ENCODE peak calls at places on chromosomes 13 and 19, in seven cellular contexts. M is A549, E is K562, A is ovary, D is SK-N-SH, W is suprapubic skin, C is tibial nerve. G is an unnamed sample.

GRCh38 chr19:1449467-1450442 is at the start of gene APC2:
- DNase-seq in E (peak), M (peak), W (no peak), D (peak), C (no peak), A (peak), G (peak)

GRCh38 chr13:49098198-49098597 is 121.9 kb upstream of the MLNR start:
- DNase-seq in M (no peak), W (no peak), E (no peak), A (no peak), D (peak), C (no peak), G (peak)

GRCh38 chr13:30457306-30457891 is 8.3 kb downstream of the HMGB1 start:
- DNase-seq in C (no peak), A (no peak), W (no peak), E (no peak), D (no peak), M (no peak), G (no peak)

GRCh38 chr13:29908411-29908810 is 58.0 kb upstream of the UBL3 start:
- DNase-seq in C (peak), E (no peak), A (no peak), W (peak), D (no peak), M (no peak), G (no peak)

GRCh38 chr13:33957497-33957905 is 139.6 kb downstream of the RFC3 start:
- DNase-seq in C (no peak), E (no peak), D (no peak), M (no peak), A (no peak), W (no peak), G (no peak)

GRCh38 chr13:33940898-33941297 is 122.9 kb downstream of the RFC3 start:
- DNase-seq in D (no peak), E (no peak), W (no peak), M (no peak), C (no peak), A (no peak), G (no peak)

GRCh38 chr13:21676611-21677021 is 5.7 kb downstream of the FGF9 start:
- DNase-seq in C (no peak), E (no peak), M (no peak), D (peak), W (no peak), A (no peak), G (peak)

GRCh38 chr13:39765801-39766463 is 110.5 kb downstream of the COG6 start:
- DNase-seq in M (no peak), D (peak), A (peak), E (no peak), C (peak), W (no peak), G (peak)

GRCh38 chr13:97224544-97225324 is 2.6 kb downstream of the MBNL2 start:
- DNase-seq in A (peak), E (no peak), M (no peak), D (no peak), C (peak), W (no peak), G (no peak)

GRCh38 chr13:52195052-52195837 is 35.8 kb upstream of the NEK3 start:
- DNase-seq in D (peak), E (no peak), M (no peak), A (peak), W (peak), C (peak), G (peak)

GRCh38 chr19:741506-742131 is 9.3 kb upstream of the MISP start:
- DNase-seq in D (peak), C (no peak), A (no peak), W (no peak), E (peak), M (peak), G (no peak)

GRCh38 chr13:76481738-76482137 is 404.5 kb downstream of the KCTD12 start:
- DNase-seq in D (no peak), W (no peak), E (no peak), M (no peak), A (no peak), C (no peak), G (no peak)

GRCh38 chr13:43879323-43880181 is at the start of the genes CCDC122 and LACC1:
- DNase-seq in D (peak), C (peak), A (peak), M (peak), W (peak), E (no peak), G (peak)

GRCh38 chr13:51625555-51626345 is 41.5 kb downstream of the WDFY2 start:
- DNase-seq in M (no peak), D (no peak), A (no peak), E (no peak), C (no peak), W (no peak), G (peak)

GRCh38 chr19:43784251-43784980 is 3.6 kb upstream of the KCNN4 start:
- DNase-seq in C (no peak), D (no peak), E (peak), A (no peak), W (no peak), M (peak), G (peak)

GRCh38 chr19:10510301-10510802 is 6.9 kb downstream of the S1PR5 start:
- DNase-seq in A (peak), W (no peak), M (peak), D (peak), C (no peak), E (peak), G (peak)

GRCh38 chr13:72258340-72258981 is 391.5 kb upstream of the DACH1 start:
- DNase-seq in E (no peak), M (no peak), C (no peak), A (no peak), W (no peak), D (no peak), G (no peak)

GRCh38 chr19:48600679-48601382 is 5.7 kb upstream of the SPACA4 start:
- DNase-seq in D (no peak), E (no peak), W (no peak), A (no peak), C (no peak), M (no peak), G (no peak)

GRCh38 chr13:22062478-22063205 is 391.8 kb downstream of the FGF9 start:
- DNase-seq in E (no peak), M (no peak), W (no peak), C (no peak), A (no peak), D (no peak), G (no peak)

GRCh38 chr19:30224689-30225606 is 147.2 kb upstream of the ZNF536 start:
- DNase-seq in C (no peak), E (no peak), A (no peak), W (no peak), D (peak), M (peak), G (no peak)

GRCh38 chr13:99869830-99870229 is 101.7 kb downstream of the ZIC5 start:
- DNase-seq in C (no peak), W (no peak), D (no peak), E (no peak), M (no peak), A (no peak), G (no peak)
- TF ChIP-seq EP300 in C (no peak), W (no peak), D (no peak), E (no peak), M (no peak), A (no peak), G (no peak)

DNA sequence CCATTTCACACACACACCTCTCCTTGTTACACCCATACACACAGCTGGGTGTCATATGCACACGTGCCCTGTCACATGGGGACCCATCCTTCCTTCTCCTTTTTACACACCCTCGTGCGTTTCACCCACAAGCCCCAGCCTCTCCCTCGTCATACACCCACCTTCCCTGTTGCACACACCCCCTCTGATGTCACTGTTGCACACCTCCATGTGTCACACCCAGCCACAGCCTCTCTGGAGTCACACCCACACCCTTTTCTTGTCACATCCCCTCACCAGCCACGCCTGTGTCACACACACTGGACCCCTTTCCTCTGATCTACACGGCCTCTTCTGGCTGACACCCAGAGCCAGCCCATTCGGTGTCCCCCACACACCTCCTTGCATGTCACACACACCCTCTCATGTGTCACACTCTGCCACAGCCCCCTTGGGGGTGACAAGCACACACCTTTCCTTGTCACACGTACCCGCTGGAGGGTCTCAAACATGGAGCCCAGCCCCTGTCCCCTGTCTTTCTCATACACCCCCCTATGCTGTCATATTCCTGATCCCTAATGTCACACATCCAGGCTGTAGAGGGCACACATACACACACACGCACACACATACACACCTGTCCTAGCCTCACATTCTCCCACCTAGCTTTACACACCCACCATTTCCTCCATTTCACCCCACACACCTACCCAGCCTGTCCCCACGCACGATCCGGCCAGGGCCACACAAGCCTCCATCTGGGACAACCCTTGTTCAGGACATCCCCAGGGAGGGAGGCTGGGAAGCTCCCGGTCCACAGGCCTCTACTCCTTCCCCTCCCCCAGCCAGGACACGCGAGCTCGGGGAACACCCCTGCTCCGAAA is 1.4 kb downstream of the NOVA2 start:
- DNase-seq in D (peak), M (no peak), E (no peak), W (no peak), C (peak), A (no peak), G (peak)
- TF ChIP-seq EP300 in D (no peak), M (no peak), E (no peak), W (no peak), C (no peak), A (no peak), G (no peak)

DNA sequence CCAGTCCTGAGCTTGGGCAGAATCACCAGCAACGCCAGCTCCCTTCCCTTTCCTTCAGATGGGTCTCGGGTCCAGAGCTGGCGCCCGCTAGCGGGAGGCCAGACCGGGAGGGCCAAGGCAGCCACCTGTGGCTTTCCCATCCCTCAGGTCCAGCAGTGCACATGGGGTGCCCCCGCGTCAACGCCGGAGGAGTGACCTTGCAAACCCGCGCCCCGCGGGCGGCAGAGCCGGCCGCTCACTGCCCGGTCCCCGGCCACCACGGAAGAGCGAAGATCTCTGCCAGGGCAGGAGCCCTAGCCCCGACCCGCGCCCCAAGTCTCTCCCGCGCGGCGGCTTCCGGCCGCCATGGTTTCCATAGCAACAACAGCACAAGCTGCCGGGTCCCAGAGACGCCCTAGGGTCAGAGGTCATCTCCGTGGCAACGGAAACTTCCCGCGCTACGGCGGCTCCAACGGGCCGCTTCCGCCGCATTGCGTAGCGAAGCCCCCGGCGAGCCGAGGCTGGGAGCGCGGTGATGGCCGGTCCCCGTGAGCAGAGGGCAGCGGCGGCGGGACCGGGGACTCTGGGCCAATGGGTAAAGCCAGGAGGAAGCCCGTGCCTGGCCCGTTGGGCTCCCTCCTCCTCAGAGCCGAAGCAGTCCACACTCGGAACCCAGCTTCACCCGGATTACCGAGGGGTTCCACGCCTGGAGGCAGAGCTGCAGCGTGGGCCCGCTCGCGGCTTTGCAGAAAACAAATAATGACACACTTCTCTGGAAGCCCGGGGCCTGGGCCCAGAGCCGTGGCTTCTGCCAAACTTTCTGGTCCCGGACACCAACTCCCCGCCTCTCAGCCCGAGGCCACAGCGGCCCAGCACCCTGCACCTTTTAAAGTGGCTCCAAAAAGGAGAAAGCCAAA is 7.4 kb downstream of the FGF14 start:
- DNase-seq in W (peak), E (peak), M (peak), D (peak), C (peak), A (peak), G (peak)
- TF ChIP-seq EP300 in W (no peak), E (no peak), M (no peak), D (peak), C (peak), A (no peak), G (no peak)

DNA sequence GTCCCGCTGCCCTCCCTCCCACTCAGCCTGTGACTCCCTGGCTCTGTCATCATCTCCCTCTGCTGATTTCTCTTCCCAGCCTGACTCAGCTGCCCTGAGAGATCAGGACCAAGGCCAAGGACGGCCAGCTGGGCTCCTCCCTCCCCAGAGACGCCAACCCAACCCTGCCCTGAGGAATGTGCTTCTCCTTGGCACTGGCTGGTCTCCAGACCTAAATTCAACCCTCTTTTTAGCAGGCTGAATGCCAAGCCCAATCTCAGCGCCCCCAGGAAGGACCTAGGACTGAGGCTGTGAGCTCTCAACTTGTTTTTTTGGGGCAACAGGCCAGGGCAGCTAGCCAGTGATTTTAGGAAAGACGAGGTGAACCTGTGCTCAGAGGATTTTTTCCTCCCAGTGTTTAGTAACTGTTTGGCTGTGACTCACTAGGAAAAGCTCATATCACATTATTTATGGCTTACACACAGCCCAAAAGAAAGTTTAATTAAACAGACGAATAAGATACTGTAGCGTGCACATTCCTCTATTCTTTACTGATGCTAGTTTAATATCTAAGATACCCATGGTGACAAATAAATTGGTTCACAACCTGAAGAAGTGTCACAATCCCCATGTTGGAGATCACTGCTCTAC is 7.4 kb upstream of the IGFL1 start:
- DNase-seq in W (no peak), M (peak), D (no peak), A (peak), C (no peak), E (no peak), G (no peak)
- TF ChIP-seq EP300 in W (no peak), M (peak), D (no peak), A (no peak), C (no peak), E (no peak), G (no peak)

GRCh38 chr19:32018014-32018413 is 327.4 kb upstream of the ZNF507 start:
- DNase-seq in M (no peak), C (peak), D (no peak), W (no peak), E (no peak), A (peak), G (no peak)
- TF ChIP-seq EP300 in M (no peak), C (peak), D (no peak), W (no peak), E (no peak), A (no peak), G (no peak)

GRCh38 chr13:48004201-48004600 is 3.1 kb upstream of the SUCLA2 start:
- DNase-seq in D (no peak), W (no peak), C (peak), M (no peak), E (no peak), A (no peak), G (no peak)

GRCh38 chr13:48000559-48001126 is 430 bp downstream of the SUCLA2 start:
- DNase-seq in W (no peak), E (peak), D (no peak), A (no peak), C (no peak), M (peak), G (no peak)

GRCh38 chr13:47999973-48000372 is 1.1 kb downstream of the SUCLA2 start:
- DNase-seq in M (no peak), C (no peak), D (no peak), A (no peak), W (no peak), E (no peak), G (no peak)

GRCh38 chr13:47997384-47997783 is 3.7 kb downstream of the SUCLA2 start:
- DNase-seq in E (no peak), C (no peak), W (no peak), M (no peak), D (no peak), A (no peak), G (no peak)

GRCh38 chr13:48001127-48001881 is at the start of gene SUCLA2:
- DNase-seq in C (peak), M (peak), D (peak), W (peak), A (peak), E (peak), G (peak)
- TF ChIP-seq EP300 in C (peak), M (no peak), D (no peak), W (no peak), A (no peak), E (no peak), G (no peak)

GRCh38 chr19:33798701-33799111 is 2.0 kb downstream of the KCTD15 start:
- DNase-seq in W (no peak), A (no peak), D (peak), M (no peak), C (no peak), E (no peak), G (no peak)

GRCh38 chr19:33796164-33797100 is at the start of gene KCTD15:
- DNase-seq in C (no peak), M (no peak), D (peak), W (no peak), E (peak), A (peak), G (no peak)

GRCh38 chr19:33794578-33795369 is 1.9 kb upstream of the KCTD15 start:
- DNase-seq in A (peak), M (no peak), C (no peak), D (peak), E (no peak), W (no peak), G (peak)

GRCh38 chr19:33797821-33798633 is 1.4 kb downstream of the KCTD15 start:
- DNase-seq in M (peak), C (no peak), W (no peak), D (peak), E (peak), A (peak), G (no peak)

DNA sequence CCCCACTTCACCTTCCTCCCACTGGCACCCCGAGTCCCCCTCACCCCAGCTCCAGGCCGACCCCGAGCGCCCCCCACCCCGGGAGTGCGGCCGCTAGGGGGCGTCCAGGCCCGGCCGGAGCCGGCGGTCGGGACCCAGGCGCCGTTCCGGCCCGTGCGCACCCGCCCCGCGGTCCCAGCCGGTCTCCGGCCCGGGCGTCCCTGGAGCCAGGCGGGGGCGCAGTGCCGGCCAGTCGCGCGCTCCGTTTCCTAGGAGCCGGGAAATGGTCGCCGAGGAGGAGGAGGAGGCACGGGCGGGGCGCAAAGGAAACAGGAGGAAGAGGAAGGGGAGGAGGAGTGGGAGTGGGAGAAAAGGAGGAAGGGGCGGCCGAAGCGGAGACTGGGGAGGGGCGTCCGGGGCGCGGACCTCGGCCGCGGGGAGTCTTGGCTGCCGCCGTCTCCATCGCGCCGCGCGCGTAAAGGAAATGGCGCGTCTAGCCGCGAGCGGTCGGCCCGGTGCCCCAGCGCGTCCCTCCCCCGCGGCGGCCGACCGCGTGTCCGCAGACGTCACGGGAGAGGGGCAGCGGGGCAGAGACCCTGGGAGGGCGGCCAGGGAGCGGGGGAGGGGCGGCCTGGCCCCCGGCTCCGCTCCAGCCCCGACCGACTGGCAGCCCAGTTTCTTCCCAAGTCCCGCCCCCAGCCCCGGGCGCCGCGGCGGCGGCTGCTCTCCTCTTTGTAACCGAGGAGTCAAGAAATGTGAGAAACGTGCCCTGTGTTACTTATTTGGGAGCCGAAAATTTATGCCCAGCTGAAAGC is 1.1 kb upstream of the KCTD15 start:
- DNase-seq in A (peak), W (no peak), M (peak), C (peak), D (peak), E (peak), G (peak)
- TF ChIP-seq EP300 in A (peak), W (no peak), M (peak), C (no peak), D (no peak), E (peak), G (no peak)